ENCODE peak calls at places on chromosomes 16 and 17, in nine cellular contexts. P is foreskin fibroblast; Z is A549; S is CD8-positive, alpha-beta T cell; L is astrocyte of the cerebellum; F is adrenal gland; J is astrocyte of the spinal cord; D is breast epithelium; Q is IMR-90. V is an unnamed sample.

GRCh38 chr16:10878644-10879498 is 1.9 kb downstream of the CIITA start:
- DNase-seq in P (peak), L (no peak), F (peak), Z (no peak), D (no peak), S (no peak), Q (peak), J (peak), V (no peak)

GRCh38 chr17:64385187-64386083 is 5.2 kb downstream of the PECAM1 start:
- DNase-seq in P (peak), L (peak), F (peak), Q (peak), S (peak), Z (peak), J (peak), D (no peak), V (no peak)

GRCh38 chr17:8421571-8421970 is 14.1 kb upstream of the NDEL1 start:
- DNase-seq in L (no peak), J (no peak), D (no peak), Z (peak), P (peak), S (no peak), Q (no peak), F (no peak), V (no peak)

GRCh38 chr16:87817910-87818309 is 51.4 kb downstream of the SLC7A5 start:
- DNase-seq in J (no peak), P (no peak), Z (no peak), D (no peak), S (no peak), Q (no peak), F (no peak), L (no peak), V (no peak)

GRCh38 chr17:16342979-16343378 is 10.3 kb downstream of the CENPV start:
- DNase-seq in S (no peak), J (peak), P (peak), Z (no peak), Q (peak), D (no peak), F (peak), L (no peak), V (no peak)

GRCh38 chr17:40442392-40443195 is 656 bp upstream of the IGFBP4 start:
- DNase-seq in D (no peak), P (peak), S (no peak), F (no peak), Z (peak), Q (peak), L (no peak), J (no peak), V (no peak)

GRCh38 chr16:70570967-70571570 is 47.5 kb downstream of the SF3B3 start:
- DNase-seq in P (no peak), S (no peak), D (no peak), L (no peak), Q (no peak), F (no peak), J (no peak), Z (no peak), V (no peak)

GRCh38 chr16:49776085-49776501 is 79.8 kb downstream of the ZNF423 start:
- DNase-seq in S (no peak), Q (no peak), F (no peak), L (no peak), D (no peak), Z (no peak), P (no peak), J (peak), V (no peak)

GRCh38 chr17:71740866-71741265 is 380.0 kb upstream of the SOX9 start:
- DNase-seq in P (no peak), Z (no peak), S (no peak), Q (no peak), D (no peak), F (no peak), L (no peak), J (no peak), V (no peak)

GRCh38 chr17:73595068-73595865 is 49.0 kb downstream of the SDK2 start:
- DNase-seq in Q (no peak), J (no peak), L (no peak), Z (no peak), D (no peak), S (peak), F (no peak), P (no peak), V (no peak)

GRCh38 chr17:32870027-32870670 is 6.8 kb downstream of the MYO1D start:
- DNase-seq in Q (no peak), S (no peak), F (peak), Z (no peak), D (no peak), P (peak), L (no peak), J (no peak), V (no peak)

GRCh38 chr16:68469728-68470460 is 21.6 kb upstream of the SMPD3 start:
- DNase-seq in S (no peak), J (no peak), L (no peak), D (no peak), Q (no peak), Z (no peak), F (no peak), P (no peak), V (no peak)

GRCh38 chr17:77209330-77209748 is 68.6 kb downstream of the SEC14L1 start:
- DNase-seq in D (no peak), L (no peak), P (no peak), Q (no peak), S (no peak), J (no peak), Z (no peak), F (no peak), V (no peak)

GRCh38 chr17:65228734-65229390 is 91.7 kb downstream of the RGS9 start:
- DNase-seq in D (no peak), P (peak), Q (peak), F (no peak), L (no peak), Z (no peak), J (peak), S (peak), V (no peak)

GRCh38 chr16:56896244-56896643 is 31.2 kb downstream of the SLC12A3 start:
- DNase-seq in P (no peak), S (no peak), Q (no peak), J (no peak), D (no peak), Z (no peak), F (no peak), L (no peak), V (no peak)

GRCh38 chr16:23107117-23107516 is 42.1 kb downstream of the USP31 start:
- DNase-seq in F (no peak), D (no peak), Q (no peak), P (no peak), S (no peak), Z (no peak), J (no peak), L (no peak), V (no peak)

GRCh38 chr17:1484586-1485310 is 7.7 kb downstream of the MYO1C start:
- DNase-seq in Q (no peak), P (peak), Z (peak), F (peak), J (peak), D (peak), L (no peak), S (peak), V (no peak)

GRCh38 chr17:80431246-80432195 is 16.6 kb downstream of the ENDOV start:
- DNase-seq in Q (no peak), L (no peak), J (no peak), Z (no peak), S (no peak), D (no peak), F (no peak), P (no peak), V (no peak)

GRCh38 chr17:75033346-75034235 is 13.2 kb downstream of the ATP5PD start:
- DNase-seq in S (peak), Z (peak), F (peak), L (peak), D (peak), Q (peak), J (peak), P (peak), V (no peak)

GRCh38 chr16:57648590-57649442 is 19.3 kb upstream of the ADGRG3 start:
- DNase-seq in Q (peak), F (peak), P (peak), S (peak), Z (peak), J (peak), D (peak), L (peak), V (no peak)

GRCh38 chr17:27797390-27798091 is 2.8 kb downstream of the NOS2 start:
- DNase-seq in Z (no peak), S (no peak), Q (no peak), J (no peak), F (no peak), D (no peak), P (no peak), L (no peak), V (no peak)

GRCh38 chr16:49924078-49924477 is 68.2 kb upstream of the ZNF423 start:
- DNase-seq in P (no peak), F (no peak), J (no peak), L (no peak), D (no peak), Z (peak), Q (no peak), S (no peak), V (no peak)

GRCh38 chr17:34527121-34527907 is 52.1 kb upstream of the TMEM132E start:
- DNase-seq in F (no peak), S (no peak), P (no peak), J (no peak), Q (no peak), L (no peak), Z (no peak), D (no peak), V (no peak)

GRCh38 chr17:27944546-27945332 is 51.6 kb upstream of the LYRM9 start:
- DNase-seq in Z (no peak), J (no peak), D (no peak), P (no peak), L (no peak), Q (no peak), F (no peak), S (no peak), V (no peak)

GRCh38 chr17:17398928-17399926 is 77.6 kb upstream of the MED9 start:
- DNase-seq in P (peak), J (no peak), Z (no peak), Q (no peak), D (no peak), F (no peak), S (no peak), L (no peak), V (no peak)

GRCh38 chr16:75011634-75012307 is 12.9 kb downstream of the ZNRF1 start:
- DNase-seq in L (peak), Q (peak), F (no peak), Z (peak), S (no peak), P (peak), D (no peak), J (peak), V (peak)

GRCh38 chr17:29114141-29114540 is 66.1 kb downstream of the MYO18A start:
- DNase-seq in Z (no peak), S (no peak), P (peak), L (no peak), F (no peak), D (no peak), Q (no peak), J (no peak), V (no peak)

DNA sequence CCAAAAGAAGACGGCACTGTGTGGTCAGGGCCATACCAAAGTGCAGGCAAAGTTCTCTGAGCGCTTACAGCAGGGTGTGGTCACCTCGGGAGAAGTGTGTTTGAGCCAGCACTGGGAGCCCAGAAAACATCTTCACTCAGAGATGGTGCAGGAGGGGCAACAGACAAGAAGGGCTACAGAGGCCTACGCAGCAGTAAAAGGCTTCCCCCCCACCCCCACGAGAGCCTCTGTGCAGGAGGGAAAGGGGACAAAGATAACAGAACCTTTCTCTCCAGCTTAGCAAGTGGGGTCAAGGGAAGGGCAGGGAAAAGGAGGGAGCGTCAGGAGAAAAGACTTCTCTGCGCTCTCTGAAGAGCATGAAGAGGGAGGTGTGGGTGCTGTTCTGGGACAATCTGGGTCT is 2.8 kb downstream of the VAT1 start:
- DNase-seq in F (no peak), Q (no peak), Z (no peak), P (peak), S (no peak), D (no peak), L (no peak), J (no peak), V (no peak)
- H3K4me3 ChIP-seq in F (peak), Q (no peak), Z (no peak), P (peak), S (no peak), D (peak), L (no peak), J (peak), V (no peak)

GRCh38 chr16:72532896-72533295 is 360.9 kb upstream of the PMFBP1 start:
- DNase-seq in Z (no peak), L (no peak), J (no peak), S (no peak), D (no peak), P (no peak), F (no peak), Q (no peak), V (no peak)

DNA sequence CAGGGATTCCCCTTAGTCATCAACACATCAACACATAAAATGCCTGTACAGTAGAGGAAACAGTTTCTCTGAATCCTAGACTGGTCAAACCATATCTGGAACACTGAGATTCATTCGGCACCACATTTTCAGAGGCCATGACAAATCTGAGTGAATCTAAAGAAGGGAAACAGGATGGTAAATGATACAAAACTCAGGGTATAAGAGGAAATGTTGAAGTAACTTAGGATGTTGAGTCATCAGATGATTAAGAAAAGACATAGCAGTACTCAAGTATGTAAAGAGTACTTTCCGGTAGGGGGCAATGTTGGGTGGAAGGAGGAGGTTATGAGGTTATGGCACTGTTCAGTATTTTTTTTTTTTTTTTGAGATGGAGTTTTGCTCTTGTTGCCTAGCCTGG is 358.5 kb upstream of the PMFBP1 start:
- DNase-seq in Q (peak), L (no peak), J (peak), Z (peak), D (no peak), S (no peak), F (no peak), P (peak), V (no peak)
- TF ChIP-seq CTCF in Q (peak), L (peak), J (peak), Z (peak), D (no peak), S (no peak), F (no peak), P (peak), V (no peak)

GRCh38 chr16:47310792-47311211 is 150.1 kb downstream of the ITFG1 start:
- DNase-seq in F (no peak), Q (no peak), S (no peak), Z (no peak), P (no peak), J (no peak), D (no peak), L (no peak), V (no peak)
- H3K4me3 ChIP-seq in F (no peak), Q (no peak), S (no peak), Z (no peak), P (no peak), J (no peak), D (no peak), L (no peak), V (no peak)

GRCh38 chr17:5077781-5078105 is 524 bp upstream of the ZFP3 start:
- DNase-seq in Z (no peak), L (no peak), S (no peak), D (no peak), J (no peak), P (no peak), F (no peak), Q (no peak), V (no peak)

GRCh38 chr17:5080591-5080990 is 2.3 kb downstream of the ZFP3 start:
- DNase-seq in P (no peak), F (no peak), S (no peak), J (no peak), D (no peak), Z (no peak), Q (no peak), L (no peak), V (no peak)

GRCh38 chr17:5078106-5079028 is at the start of gene ZFP3:
- DNase-seq in L (peak), J (peak), Q (peak), S (peak), P (peak), D (peak), F (peak), Z (peak), V (peak)
- TF ChIP-seq CTCF in L (no peak), J (peak), Q (no peak), S (peak), P (no peak), D (no peak), F (no peak), Z (no peak), V (no peak)

GRCh38 chr17:6603746-6604325 is 36.7 kb downstream of the KIAA0753 start:
- DNase-seq in S (no peak), J (no peak), F (no peak), Q (peak), D (no peak), Z (peak), L (no peak), P (no peak), V (no peak)
- H3K4me3 ChIP-seq in S (no peak), J (no peak), F (no peak), Q (no peak), D (no peak), Z (no peak), L (no peak), P (no peak), V (no peak)

GRCh38 chr17:51585514-51586104 is 325.3 kb downstream of the UTP18 start:
- DNase-seq in L (no peak), J (no peak), Z (peak), P (no peak), F (peak), S (no peak), D (no peak), Q (no peak), V (no peak)
- TF ChIP-seq CTCF in L (peak), J (no peak), Z (peak), P (no peak), F (peak), S (no peak), D (peak), Q (no peak), V (no peak)

GRCh38 chr17:43402078-43402477 is 3.3 kb downstream of the ARL4D start:
- DNase-seq in F (no peak), Q (no peak), L (no peak), Z (no peak), D (no peak), S (no peak), J (no peak), P (no peak), V (no peak)
- H3K4me3 ChIP-seq in F (no peak), Q (no peak), L (peak), Z (no peak), D (no peak), S (no peak), J (no peak), P (no peak), V (no peak)

GRCh38 chr16:3134338-3135119 is at the start of gene ZNF213:
- DNase-seq in J (peak), D (peak), Q (peak), S (peak), F (peak), P (peak), Z (peak), L (peak), V (peak)
- TF ChIP-seq CTCF in J (no peak), D (no peak), Q (no peak), S (peak), F (no peak), P (no peak), Z (no peak), L (no peak), V (no peak)

V was measured in AG04449.